ENCODE peak calls at places on chromosomes 6 and 20, in eight cellular contexts. M, X, G, N, D, C, S and Q are unnamed samples.
A peak's percentile ranks its signal among the peaks of the same experiment; 100 is the strongest.

GRCh38 chr20:62949153-62949821 is 3.2 kb upstream of the SLC17A9 start:
- DNase-seq in M (no peak), N (no peak), S (no peak), D (no peak), G (no peak), X (no peak), C (no peak), Q (no peak)

GRCh38 chr6:157849288-157850017 is 26.4 kb downstream of the SNX9 start:
- DNase-seq in D (no peak), C (no peak), N (no peak), X (no peak), G (no peak), S (no peak), M (no peak), Q (no peak)

GRCh38 chr6:145508107-145508506 is 227.2 kb downstream of the EPM2A start:
- DNase-seq in M (no peak), X (no peak), C (no peak), G (no peak), N (no peak), S (no peak), D (no peak), Q (no peak)

GRCh38 chr6:150744522-150745260 is 120.8 kb upstream of the MTHFD1L start:
- DNase-seq in C (no peak), M (no peak), N (no peak), S (no peak), X (no peak), D (no peak), G (no peak), Q (no peak)

GRCh38 chr6:72631480-72631879 is 9.6 kb downstream of the KCNQ5 start:
- DNase-seq in G (no peak), D (no peak), X (no peak), C (no peak), N (peak; percentile 72), S (no peak), M (no peak), Q (no peak)

GRCh38 chr20:23446505-23446904 is 6.2 kb downstream of the CST11 start:
- DNase-seq in N (peak; percentile 17), C (peak; percentile 74), X (no peak), S (peak; percentile 68), M (no peak), D (no peak), G (peak; percentile 47), Q (no peak)

GRCh38 chr6:161749576-161749975 is 475.7 kb upstream of the AGPAT4 start:
- DNase-seq in D (no peak), G (no peak), N (no peak), X (no peak), S (no peak), C (no peak), M (no peak), Q (no peak)

GRCh38 chr20:31607640-31608255 is 2.7 kb downstream of the ID1 start:
- DNase-seq in G (no peak), M (no peak), X (no peak), D (no peak), N (no peak), C (no peak), S (no peak), Q (no peak)

GRCh38 chr20:32343438-32343837 is 14.7 kb upstream of the ASXL1 start:
- DNase-seq in S (no peak), G (no peak), C (no peak), N (peak; percentile 85), M (no peak), X (no peak), D (no peak), Q (no peak)

GRCh38 chr6:151384151-151384550 is 7.2 kb downstream of the ZBTB2 start:
- DNase-seq in M (no peak), N (no peak), X (no peak), C (no peak), G (no peak), D (no peak), S (no peak), Q (no peak)

GRCh38 chr6:110284877-110285276 is 73.3 kb downstream of the METTL24 start:
- DNase-seq in S (no peak), X (no peak), C (no peak), D (no peak), N (peak; percentile 8), G (no peak), M (no peak), Q (no peak)